ENCODE peak calls at places on chromosomes 16 and 17, in ten cellular contexts. E is activated CD8-positive, alpha-beta memory T cell treated with anti-CD3 and anti-CD28 coated beads, Interleukin-2, amount 50 U/mL, for 48 hours; D is NCI-H345; S is LoVo; L is GM13977; G is stimulated activated CD4-positive, alpha-beta T cell treated with anti-CD3 and anti-CD28 coated beads, Interleukin-1b, Interleukin-23, amount 100 ng/mL, for 4 hours; Q is HEK293T; I is colonic mucosa; F is germinal center; M is stomach. T is an unnamed sample.

GRCh38 chr16:2520784-2521577 is 810 bp downstream of the AMDHD2 start:
- DNase-seq in G (no peak), I (no peak), S (no peak), M (peak), E (peak), Q (no peak), F (peak), L (peak), D (no peak), T (peak)

GRCh38 chr17:19551148-19551547 is 17.5 kb downstream of the SLC47A1 start:
- DNase-seq in F (no peak), L (no peak), Q (no peak), M (no peak), I (no peak), S (no peak), D (peak), G (no peak), E (no peak), T (no peak)

GRCh38 chr16:84356591-84357116 is 11.7 kb upstream of the ATP2C2 start:
- DNase-seq in I (peak), G (no peak), Q (no peak), D (peak), M (peak), E (no peak), S (no peak), L (no peak), F (no peak), T (no peak)

GRCh38 chr17:60390881-60391418 is 983 bp downstream of the USP32 start:
- DNase-seq in D (no peak), I (peak), G (no peak), M (peak), E (peak), L (peak), Q (peak), S (no peak), F (peak), T (peak)

GRCh38 chr17:81027591-81028505 is 7.1 kb upstream of the BAIAP2 start:
- DNase-seq in Q (no peak), L (no peak), S (no peak), E (no peak), M (no peak), F (no peak), G (no peak), D (no peak), I (no peak), T (no peak)

GRCh38 chr16:47888142-47888541 is 267.7 kb downstream of the ABCC12 start:
- DNase-seq in L (no peak), M (no peak), Q (no peak), S (no peak), G (no peak), E (no peak), F (no peak), D (no peak), I (no peak), T (no peak)

GRCh38 chr17:79400989-79401703 is 209.7 kb downstream of the RBFOX3 start:
- DNase-seq in E (peak), M (peak), Q (peak), S (peak), L (peak), I (peak), G (peak), F (peak), D (peak), T (peak)

GRCh38 chr16:24382929-24383328 is 126.8 kb downstream of the CACNG3 start:
- DNase-seq in Q (no peak), S (no peak), L (no peak), G (no peak), I (no peak), D (no peak), M (no peak), F (no peak), E (no peak), T (no peak)

GRCh38 chr17:10987786-10988185 is 149.9 kb upstream of the PIRT start:
- DNase-seq in I (no peak), D (no peak), E (no peak), S (no peak), Q (no peak), M (no peak), F (no peak), G (no peak), L (no peak), T (no peak)

GRCh38 chr17:80978499-80979497 is 12.8 kb upstream of the CHMP6 start:
- DNase-seq in G (no peak), Q (no peak), D (no peak), L (no peak), E (no peak), F (no peak), M (no peak), S (no peak), I (no peak), T (peak)

GRCh38 chr17:14508156-14508555 is 207.3 kb downstream of the HS3ST3B1 start:
- DNase-seq in D (no peak), F (no peak), L (no peak), Q (no peak), G (no peak), M (no peak), E (no peak), S (no peak), I (no peak), T (no peak)

GRCh38 chr16:50245417-50246298 is 20.7 kb upstream of the ADCY7 start:
- DNase-seq in F (peak), Q (peak), S (peak), L (peak), M (peak), G (peak), I (peak), E (peak), D (peak), T (peak)

T was measured in glutamatergic neuron.